ENCODE peak calls at places on chromosomes 1 and 21, in eight cellular contexts. X is T-helper 9 cell; F is C1 segment of cervical spinal cord; Q is fibroblast of the conjunctiva; T is anterior cingulate cortex; D is effector memory CD4-positive, alpha-beta T cell; W is HAP-1; Z is epithelial cell of prostate. U is an unnamed sample.

GRCh38 chr1:12475947-12476346 is 142.1 kb downstream of the DHRS3 start:
- DNase-seq in X (no peak), F (no peak), Q (no peak), T (no peak), D (no peak), W (no peak), Z (no peak), U (no peak)

GRCh38 chr21:26769613-26770188 is 75.5 kb downstream of the ADAMTS1 start:
- DNase-seq in X (no peak), F (no peak), Q (peak), T (no peak), D (no peak), W (peak), Z (no peak), U (no peak)

GRCh38 chr1:111982428-111982827 is 7.0 kb downstream of the KCND3 start:
- DNase-seq in X (no peak), F (no peak), Q (no peak), T (no peak), D (no peak), W (no peak), Z (no peak), U (no peak)

GRCh38 chr1:100499412-100499811 is 38.5 kb upstream of the GPR88 start:
- DNase-seq in X (no peak), F (no peak), Q (no peak), T (no peak), D (no peak), W (no peak), Z (no peak), U (no peak)

GRCh38 chr1:103110701-103111100 is 2.4 kb upstream of the COL11A1 start:
- DNase-seq in X (no peak), F (no peak), Q (no peak), T (no peak), D (no peak), W (peak), Z (no peak), U (no peak)

GRCh38 chr1:11856698-11857097 is 2.0 kb downstream of the NPPB start:
- DNase-seq in X (no peak), F (no peak), Q (no peak), T (no peak), D (no peak), W (no peak), Z (no peak), U (no peak)

GRCh38 chr21:15229390-15229789 is 164.6 kb upstream of the NRIP1 start:
- DNase-seq in X (no peak), F (no peak), Q (no peak), T (no peak), D (no peak), W (no peak), Z (no peak), U (no peak)

GRCh38 chr1:110309139-110309538 is 30.0 kb upstream of the RBM15 start:
- DNase-seq in X (no peak), F (no peak), Q (no peak), T (no peak), D (no peak), W (no peak), Z (no peak), U (no peak)

GRCh38 chr1:62466982-62467532 is 30.2 kb downstream of the USP1 start:
- DNase-seq in X (no peak), F (no peak), Q (no peak), T (no peak), D (no peak), W (no peak), Z (no peak), U (no peak)

GRCh38 chr1:41936107-41936506 is 17.4 kb upstream of the HIVEP3 start:
- DNase-seq in X (no peak), F (no peak), Q (no peak), T (no peak), D (no peak), W (no peak), Z (no peak), U (no peak)

GRCh38 chr1:219412772-219413171 is 200.1 kb downstream of the ZC3H11B start:
- DNase-seq in X (no peak), F (no peak), Q (no peak), T (no peak), D (no peak), W (no peak), Z (no peak), U (no peak)

GRCh38 chr1:231278100-231278790 is 37.2 kb downstream of the GNPAT start:
- DNase-seq in X (no peak), F (no peak), Q (no peak), T (no peak), D (no peak), W (no peak), Z (no peak), U (no peak)

GRCh38 chr1:62003777-62004176 is 190.9 kb upstream of the L1TD1 start:
- DNase-seq in X (no peak), F (no peak), Q (no peak), T (no peak), D (no peak), W (no peak), Z (no peak), U (no peak)

GRCh38 chr1:1141911-1142250 is 26.0 kb upstream of the C1orf159 start:
- DNase-seq in X (no peak), F (no peak), Q (no peak), T (no peak), D (no peak), W (no peak), Z (no peak), U (no peak)

GRCh38 chr1:98025858-98026257 is 105.0 kb upstream of the DPYD start:
- DNase-seq in X (no peak), F (no peak), Q (no peak), T (no peak), D (no peak), W (no peak), Z (no peak), U (no peak)

GRCh38 chr1:232517204-232517603 is 112.7 kb downstream of the SIPA1L2 start:
- DNase-seq in X (no peak), F (no peak), Q (no peak), T (no peak), D (no peak), W (no peak), Z (no peak), U (no peak)

GRCh38 chr21:34035619-34036354 is 37.6 kb upstream of the MRPS6 start:
- DNase-seq in X (no peak), F (no peak), Q (no peak), T (no peak), D (no peak), W (no peak), Z (peak), U (no peak)

GRCh38 chr1:180151508-180151907 is 3.2 kb upstream of the QSOX1 start:
- DNase-seq in X (no peak), F (no peak), Q (no peak), T (no peak), D (no peak), W (no peak), Z (peak), U (no peak)

GRCh38 chr1:80445021-80445420 is 1355.7 kb upstream of the ADGRL2 start:
- DNase-seq in X (no peak), F (no peak), Q (no peak), T (no peak), D (no peak), W (no peak), Z (no peak), U (no peak)

GRCh38 chr21:17491716-17492414 is 21.0 kb upstream of the CXADR start:
- DNase-seq in X (no peak), F (no peak), Q (peak), T (no peak), D (no peak), W (no peak), Z (peak), U (no peak)

GRCh38 chr1:43947890-43948437 is 1.2 kb downstream of the IPO13 start:
- DNase-seq in X (no peak), F (peak), Q (no peak), T (no peak), D (no peak), W (peak), Z (no peak), U (no peak)

GRCh38 chr1:37486680-37487618 is 12.6 kb downstream of the ZC3H12A start:
- DNase-seq in X (peak), F (peak), Q (peak), T (peak), D (peak), W (peak), Z (no peak), U (peak)

GRCh38 chr1:56397811-56398231 is 181.5 kb downstream of the PLPP3 start:
- DNase-seq in X (no peak), F (no peak), Q (peak), T (no peak), D (no peak), W (no peak), Z (no peak), U (no peak)

GRCh38 chr21:33987461-33987860 is 71.9 kb upstream of the ATP5PO start:
- DNase-seq in X (no peak), F (no peak), Q (no peak), T (no peak), D (no peak), W (no peak), Z (no peak), U (no peak)

GRCh38 chr1:156748670-156749428 is 2.6 kb downstream of the HDGF start:
- DNase-seq in X (no peak), F (peak), Q (no peak), T (peak), D (no peak), W (no peak), Z (no peak), U (no peak)

GRCh38 chr1:6208723-6209660 is 3.1 kb downstream of the RNF207 start:
- DNase-seq in X (no peak), F (peak), Q (no peak), T (peak), D (no peak), W (peak), Z (no peak), U (peak)

GRCh38 chr1:220681220-220681847 is 8.8 kb upstream of the C1orf115 start:
- DNase-seq in X (no peak), F (no peak), Q (no peak), T (no peak), D (no peak), W (no peak), Z (no peak), U (no peak)

GRCh38 chr1:205391386-205391785 is 30.5 kb downstream of the LEMD1 start:
- DNase-seq in X (no peak), F (no peak), Q (no peak), T (no peak), D (no peak), W (no peak), Z (no peak), U (no peak)

GRCh38 chr21:42311160-42311559 is 4.0 kb downstream of the TFF3 start:
- DNase-seq in X (no peak), F (no peak), Q (no peak), T (no peak), D (no peak), W (no peak), Z (no peak), U (no peak)

GRCh38 chr1:46198026-46198826 is at the start of gene POMGNT1:
- DNase-seq in X (peak), F (peak), Q (no peak), T (peak), D (peak), W (peak), Z (no peak), U (peak)

GRCh38 chr1:3066250-3066711 is 2.7 kb upstream of the PRDM16 start:
- DNase-seq in X (no peak), F (no peak), Q (no peak), T (no peak), D (no peak), W (peak), Z (no peak), U (no peak)

GRCh38 chr1:41846595-41846994 is 72.1 kb downstream of the HIVEP3 start:
- DNase-seq in X (no peak), F (no peak), Q (no peak), T (no peak), D (no peak), W (no peak), Z (no peak), U (no peak)

GRCh38 chr1:153553691-153554608 is 4.9 kb upstream of the S100A3 start:
- DNase-seq in X (no peak), F (no peak), Q (no peak), T (no peak), D (no peak), W (no peak), Z (no peak), U (no peak)

GRCh38 chr1:202282596-202283283 is 59.0 kb downstream of the UBE2T start:
- DNase-seq in X (no peak), F (no peak), Q (no peak), T (no peak), D (no peak), W (no peak), Z (no peak), U (no peak)

GRCh38 chr1:246608616-246609376 is 42.5 kb downstream of the CNST start:
- DNase-seq in X (no peak), F (no peak), Q (peak), T (no peak), D (no peak), W (no peak), Z (peak), U (no peak)